ENCODE peak calls at places on chromosomes 3 and 15, in four cellular contexts. C is tibial nerve, B is AG09309, Q is sigmoid colon. I is an unnamed sample.

GRCh38 chr3:42668793-42669217 is 15.3 kb downstream of the ZBTB47 start:
- DNase-seq in C (no peak), Q (peak; percentile 62), B (no peak), I (no peak)

GRCh38 chr3:48296699-48297098 is 36.8 kb downstream of the SPINK8 start:
- DNase-seq in Q (no peak), B (no peak), C (no peak), I (no peak)

GRCh38 chr15:74383695-74384565 is 16.5 kb upstream of the CYP11A1 start:
- DNase-seq in C (no peak), Q (no peak), B (no peak), I (no peak)

GRCh38 chr15:68424754-68425390 is 7.1 kb downstream of the ITGA11 start:
- DNase-seq in B (no peak), Q (no peak), C (no peak), I (no peak)

GRCh38 chr3:167740961-167741587 is 5.6 kb downstream of the SERPINI1 start:
- DNase-seq in B (no peak), C (no peak), Q (no peak), I (no peak)

GRCh38 chr3:24278526-24278925 is 216.1 kb downstream of the THRB start:
- DNase-seq in B (no peak), Q (no peak), C (no peak), I (no peak)

GRCh38 chr3:188720636-188721035 is 451.1 kb upstream of the TPRG1 start:
- DNase-seq in B (no peak), Q (no peak), C (no peak), I (no peak)

GRCh38 chr3:170745211-170745718 is 124.7 kb downstream of the RPL22L1 start:
- DNase-seq in B (no peak), C (no peak), Q (no peak), I (no peak)

GRCh38 chr3:186277268-186277909 is 84.6 kb downstream of the DGKG start:
- DNase-seq in Q (no peak), C (peak; percentile 46), B (no peak), I (no peak)

GRCh38 chr3:14913926-14914776 is 33.2 kb upstream of the NR2C2 start:
- DNase-seq in Q (no peak), B (no peak), C (no peak), I (no peak)

GRCh38 chr3:99693636-99694035 is 55.2 kb downstream of the COL8A1 start:
- DNase-seq in Q (no peak), C (no peak), B (no peak), I (no peak)

GRCh38 chr3:69326821-69327433 is 59.0 kb downstream of the FRMD4B start:
- DNase-seq in Q (no peak), C (no peak), B (no peak), I (no peak)

GRCh38 chr3:186476044-186476468 is 68.1 kb downstream of the CRYGS start:
- DNase-seq in Q (no peak), C (no peak), B (no peak), I (no peak)

GRCh38 chr15:68593341-68593740 is 14.5 kb downstream of the CORO2B start:
- DNase-seq in C (no peak), Q (no peak), B (no peak), I (no peak)

GRCh38 chr15:46786886-46787285 is 930.4 kb upstream of the SEMA6D start:
- DNase-seq in C (no peak), B (no peak), Q (no peak), I (no peak)

GRCh38 chr3:40267940-40268707 is 41.4 kb upstream of the EIF1B start:
- DNase-seq in C (no peak), Q (no peak), B (no peak), I (no peak)

GRCh38 chr15:58396181-58396580 is 35.6 kb upstream of the LIPC start:
- DNase-seq in B (peak; percentile 97), C (no peak), Q (no peak), I (no peak)

GRCh38 chr3:148997623-148998022 is 6.3 kb downstream of the GYG1 start:
- DNase-seq in C (no peak), Q (no peak), B (no peak), I (no peak)

GRCh38 chr3:169232863-169233262 is 430.6 kb downstream of the MECOM start:
- DNase-seq in C (no peak), Q (no peak), B (no peak), I (no peak)

GRCh38 chr3:28115316-28115715 is 126.1 kb upstream of the CMC1 start:
- DNase-seq in C (no peak), Q (no peak), B (no peak), I (no peak)

GRCh38 chr3:36769926-36770325 is 5.6 kb upstream of the DCLK3 start:
- DNase-seq in C (no peak), B (no peak), Q (no peak), I (no peak)

GRCh38 chr3:153577059-153577736 is 415.2 kb downstream of the RAP2B start:
- DNase-seq in B (no peak), C (no peak), Q (no peak), I (no peak)

GRCh38 chr15:68739390-68740075 is 81.2 kb downstream of the ANP32A start:
- DNase-seq in B (no peak), C (no peak), Q (peak; percentile 7), I (no peak)

GRCh38 chr15:77865106-77865630 is 212.3 kb downstream of the TBC1D2B start:
- DNase-seq in C (no peak), Q (peak; percentile 22), B (no peak), I (no peak)

GRCh38 chr3:161893972-161894371 is 397.4 kb downstream of the OTOL1 start:
- DNase-seq in Q (no peak), C (no peak), B (peak; percentile 70), I (no peak)

GRCh38 chr3:127678611-127679533 is 6.1 kb downstream of the ABTB1 start:
- DNase-seq in Q (peak; percentile 57), B (no peak), C (no peak), I (peak; percentile 2)

GRCh38 chr15:67130673-67131601 is 65.5 kb downstream of the SMAD3 start:
- DNase-seq in Q (peak; percentile 61), B (no peak), C (no peak), I (no peak)

GRCh38 chr3:48468329-48468731 is 21.8 kb downstream of the ATRIP start:
- DNase-seq in C (no peak), Q (no peak), B (no peak), I (peak; percentile 68)

GRCh38 chr15:35168464-35168863 is 83.4 kb upstream of the NANOGP8 start:
- DNase-seq in Q (no peak), C (no peak), B (peak; percentile 5), I (no peak)

GRCh38 chr3:60746043-60746638 is 505.1 kb downstream of the FHIT start:
- DNase-seq in Q (no peak), B (no peak), C (no peak), I (no peak)

GRCh38 chr15:88256261-88257230 is at the start of gene NTRK3:
- DNase-seq in B (no peak), Q (no peak), C (peak; percentile 36), I (no peak)

GRCh38 chr3:107421170-107421792 is 44.0 kb downstream of the CCDC54 start:
- DNase-seq in C (peak; percentile 14), Q (no peak), B (no peak), I (no peak)

GRCh38 chr3:38157562-38157961 is 7.8 kb upstream of the OXSR1 start:
- DNase-seq in Q (no peak), B (no peak), C (no peak), I (no peak)

GRCh38 chr3:46954178-46954577 is 22.4 kb downstream of the CCDC12 start:
- DNase-seq in B (no peak), Q (no peak), C (no peak), I (no peak)

GRCh38 chr3:27591321-27591711 is 107.1 kb upstream of the SLC4A7 start:
- DNase-seq in Q (no peak), B (no peak), C (no peak), I (no peak)

GRCh38 chr3:149366031-149366430 is 11.4 kb downstream of the TM4SF1 start:
- DNase-seq in B (no peak), C (no peak), Q (no peak), I (no peak)

GRCh38 chr15:99305761-99306505 is 54.7 kb downstream of the LRRC28 start:
- DNase-seq in Q (no peak), B (peak; percentile 62), C (peak; percentile 46), I (no peak)

GRCh38 chr15:75675579-75676404 is 28.1 kb downstream of the SNX33 start:
- DNase-seq in C (no peak), Q (no peak), B (no peak), I (no peak)
- TF ChIP-seq CTCF in C (no peak), Q (no peak), B (no peak), I (no peak)

DNA sequence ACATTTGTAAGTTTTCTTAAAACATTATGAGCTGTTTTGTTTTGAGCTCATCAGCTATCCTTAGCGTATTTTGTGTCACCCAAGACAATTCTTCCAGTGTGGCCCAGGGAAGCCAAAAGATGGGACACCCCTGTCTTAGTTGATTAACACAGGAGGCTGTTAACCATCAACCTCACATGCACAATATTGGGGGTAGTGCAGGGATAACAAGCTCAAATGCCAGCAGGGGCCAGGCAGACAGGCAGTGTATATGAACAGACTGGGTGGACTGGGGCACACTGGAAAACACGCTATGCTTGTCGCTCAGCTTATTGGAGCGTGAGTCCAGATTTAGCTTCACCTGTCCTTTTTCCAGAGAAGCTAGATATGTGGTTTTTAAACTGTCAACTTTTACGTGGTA is 14.8 kb downstream of the PSMD6 start:
- DNase-seq in B (no peak), C (no peak), Q (no peak), I (no peak)
- H3K4me3 ChIP-seq in B (no peak overlapping the region), C (no peak overlapping the region), Q (no peak overlapping the region), I (no peak overlapping the region)

GRCh38 chr3:132837615-132838014 is 115.4 kb upstream of the NPHP3 start:
- DNase-seq in Q (no peak), C (no peak), B (no peak), I (no peak)
- TF ChIP-seq CTCF in Q (no peak), C (no peak), B (no peak), I (no peak)

GRCh38 chr15:49418811-49419210 is 4.2 kb upstream of the FGF7 start:
- DNase-seq in B (no peak), C (no peak), Q (no peak), I (no peak)

GRCh38 chr15:49424954-49425353 is 1.9 kb downstream of the FGF7 start:
- DNase-seq in Q (no peak), C (no peak), B (no peak), I (no peak)

GRCh38 chr15:49423906-49424520 is 971 bp downstream of the FGF7 start:
- DNase-seq in Q (no peak), B (no peak), C (no peak), I (no peak)

GRCh38 chr15:49423021-49423420 is at the start of gene FGF7:
- DNase-seq in Q (peak; percentile 56), B (peak; percentile 83), C (peak; percentile 47), I (no peak)

GRCh38 chr15:49421991-49422390 is 1.1 kb upstream of the FGF7 start:
- DNase-seq in Q (peak; percentile 76), B (peak; percentile 40), C (peak; percentile 82), I (peak; percentile 78)
- H3K4me3 ChIP-seq in Q (peak overlapping the region; percentile 12), B (no peak overlapping the region), C (peak overlapping the region; percentile 56), I (no peak overlapping the region)

GRCh38 chr3:122956685-122957455 is 70.7 kb downstream of the SEMA5B start:
- DNase-seq in Q (no peak), C (no peak), B (no peak), I (no peak)
- TF ChIP-seq CTCF in Q (no peak), C (no peak), B (no peak), I (no peak)

I was measured in mucosa of descending colon.